ENCODE peak calls at places on chromosomes 12 and 14, in six cellular contexts. One of them, this sample, is unnamed.
A peak's percentile ranks its signal among the peaks of the same experiment; 100 is the strongest.

GRCh38 chr14:96130391-96130790 is 74.2 kb upstream of the BDKRB2 start:
- DNase-seq in K562: no peak
- DNase-seq in GM12878: no peak
- DNase-seq in HCT116: no peak
- DNase-seq in SK-N-SH: no peak
- DNase-seq in HepG2: no peak
- DNase-seq in this sample: no peak

GRCh38 chr12:79302171-79302841 is 388.5 kb downstream of the PAWR start:
- DNase-seq in SK-N-SH: no peak
- DNase-seq in GM12878: no peak
- DNase-seq in K562: no peak
- DNase-seq in HepG2: no peak
- DNase-seq in HCT116: no peak
- DNase-seq in this sample: no peak

GRCh38 chr14:50311337-50311973 is 574 bp downstream of the L2HGDH start:
- DNase-seq in HepG2: peak; percentile 5
- DNase-seq in GM12878: no peak
- DNase-seq in HCT116: no peak
- DNase-seq in SK-N-SH: peak; percentile 87
- DNase-seq in K562: peak; percentile 29
- DNase-seq in this sample: no peak

GRCh38 chr12:59737725-59738463 is 142.1 kb downstream of the SLC16A7 start:
- DNase-seq in GM12878: no peak
- DNase-seq in HepG2: no peak
- DNase-seq in SK-N-SH: no peak
- DNase-seq in HCT116: no peak
- DNase-seq in K562: no peak
- DNase-seq in this sample: no peak

GRCh38 chr12:75721231-75721641 is 209.8 kb upstream of the KRR1 start:
- DNase-seq in GM12878: no peak
- DNase-seq in SK-N-SH: no peak
- DNase-seq in HepG2: no peak
- DNase-seq in K562: no peak
- DNase-seq in HCT116: no peak
- DNase-seq in this sample: no peak

GRCh38 chr12:21774358-21775129 is at the start of gene KCNJ8:
- DNase-seq in GM12878: no peak
- DNase-seq in HCT116: no peak
- DNase-seq in SK-N-SH: peak; percentile 87
- DNase-seq in K562: peak; percentile 84
- DNase-seq in HepG2: no peak
- DNase-seq in this sample: peak; percentile 75

GRCh38 chr12:81668475-81668874 is 90.7 kb downstream of the PPFIA2 start:
- DNase-seq in HCT116: peak; percentile 26
- DNase-seq in SK-N-SH: no peak
- DNase-seq in K562: no peak
- DNase-seq in GM12878: no peak
- DNase-seq in HepG2: no peak
- DNase-seq in this sample: no peak

GRCh38 chr12:98002887-98003493 is 512.4 kb upstream of the TMPO start:
- DNase-seq in SK-N-SH: peak; percentile 42
- DNase-seq in HepG2: peak; percentile 36
- DNase-seq in HCT116: peak; percentile 39
- DNase-seq in GM12878: no peak
- DNase-seq in K562: peak; percentile 13
- DNase-seq in this sample: peak; percentile 75

GRCh38 chr14:88476375-88476774 is 78.4 kb downstream of the PTPN21 start:
- DNase-seq in GM12878: no peak
- DNase-seq in K562: no peak
- DNase-seq in HepG2: no peak
- DNase-seq in HCT116: no peak
- DNase-seq in SK-N-SH: no peak
- DNase-seq in this sample: no peak

GRCh38 chr14:86826641-86827040 is 1166.3 kb downstream of the GALC start:
- DNase-seq in HCT116: no peak
- DNase-seq in K562: no peak
- DNase-seq in GM12878: no peak
- DNase-seq in HepG2: no peak
- DNase-seq in SK-N-SH: no peak
- DNase-seq in this sample: no peak

DNA sequence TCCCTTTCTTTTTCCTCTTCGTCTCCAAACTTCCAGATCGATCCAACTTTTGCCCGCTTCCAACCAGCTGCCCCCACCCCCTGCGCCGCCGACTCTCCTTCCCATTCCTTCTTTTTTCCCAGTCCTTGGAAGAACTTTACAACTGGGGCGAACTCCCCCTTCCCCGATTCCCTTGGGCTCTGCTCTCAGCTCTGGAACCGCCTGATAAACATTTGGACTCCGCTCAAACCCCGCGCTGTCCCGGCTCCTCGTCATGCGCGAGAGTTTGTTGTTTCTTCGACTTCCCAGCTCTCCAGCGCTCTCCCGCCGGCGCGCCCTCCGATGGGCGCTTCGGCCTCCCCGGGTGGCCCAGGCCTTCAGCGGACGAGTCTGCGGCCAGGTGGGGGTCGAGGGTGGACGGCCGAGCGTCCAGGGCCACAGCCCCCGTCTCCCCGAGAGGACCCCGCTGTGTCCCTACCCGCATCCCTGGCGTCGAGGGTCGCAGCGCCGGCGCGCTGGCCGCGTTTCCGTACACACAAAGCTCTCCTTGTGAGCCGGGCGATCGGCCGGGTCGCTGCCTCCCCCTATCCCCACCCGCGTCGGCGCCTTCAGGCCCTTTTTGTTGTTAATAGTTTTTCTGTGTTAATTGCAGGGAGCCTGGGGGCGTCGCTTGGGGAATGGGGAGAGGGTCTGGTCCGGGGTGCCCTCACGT is 819 bp downstream of the MMP14 start:
- DNase-seq in HCT116: no peak
- DNase-seq in K562: no peak
- DNase-seq in GM12878: no peak
- DNase-seq in HepG2: peak; percentile 68
- DNase-seq in SK-N-SH: peak; percentile 62
- DNase-seq in this sample: no peak
- TF ChIP-seq POLR2AphosphoS5 in HCT116: peak; percentile 2
- TF ChIP-seq POLR2AphosphoS5 in K562: no peak
- TF ChIP-seq POLR2AphosphoS5 in GM12878: no peak
- TF ChIP-seq POLR2AphosphoS5 in HepG2: peak; percentile 54
- TF ChIP-seq POLR2AphosphoS5 in SK-N-SH: no peak
- TF ChIP-seq POLR2AphosphoS5 in this sample: no peak

GRCh38 chr12:39144613-39145061 is 239.2 kb upstream of the CPNE8 start:
- DNase-seq in HepG2: no peak
- DNase-seq in HCT116: no peak
- DNase-seq in K562: no peak
- DNase-seq in SK-N-SH: peak; percentile 14
- DNase-seq in GM12878: no peak
- DNase-seq in this sample: peak; percentile 51

GRCh38 chr12:39145175-39145999 is 240.0 kb upstream of the CPNE8 start:
- DNase-seq in GM12878: no peak
- DNase-seq in SK-N-SH: peak; percentile 9
- DNase-seq in HepG2: no peak
- DNase-seq in K562: no peak
- DNase-seq in HCT116: no peak
- DNase-seq in this sample: peak; percentile 91
- TF ChIP-seq MAX in GM12878: no peak
- TF ChIP-seq MAX in SK-N-SH: no peak
- TF ChIP-seq MAX in HepG2: no peak
- TF ChIP-seq MAX in K562: no peak
- TF ChIP-seq MAX in HCT116: no peak
- TF ChIP-seq MAX in this sample: peak; percentile 46

DNA sequence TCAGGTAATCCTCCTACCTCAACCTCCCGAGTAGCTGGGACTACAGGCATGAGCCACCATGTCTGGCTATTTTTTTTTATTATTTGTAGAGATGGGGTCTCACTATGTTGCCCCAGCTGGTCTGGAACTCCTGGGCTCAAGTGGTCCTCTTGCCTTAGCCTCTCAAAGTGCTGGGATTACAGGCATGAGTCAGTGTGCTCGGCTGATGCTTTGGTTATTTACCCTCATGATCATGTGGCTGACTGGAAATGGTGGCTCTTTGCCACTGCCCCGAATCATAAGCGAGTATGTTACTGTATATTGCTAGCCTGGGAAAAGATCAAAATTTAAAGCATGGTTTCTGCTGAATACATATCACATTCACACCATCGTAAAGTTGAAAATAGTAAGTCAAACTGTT is 101.1 kb downstream of the RGS6 start:
- DNase-seq in SK-N-SH: no peak
- DNase-seq in K562: no peak
- DNase-seq in HCT116: no peak
- DNase-seq in GM12878: no peak
- DNase-seq in HepG2: no peak
- DNase-seq in this sample: no peak
- TF ChIP-seq JUND in SK-N-SH: no peak
- TF ChIP-seq JUND in K562: no peak
- TF ChIP-seq JUND in HCT116: no peak
- TF ChIP-seq JUND in GM12878: no peak
- TF ChIP-seq JUND in HepG2: no peak
- TF ChIP-seq JUND in this sample: no peak

DNA sequence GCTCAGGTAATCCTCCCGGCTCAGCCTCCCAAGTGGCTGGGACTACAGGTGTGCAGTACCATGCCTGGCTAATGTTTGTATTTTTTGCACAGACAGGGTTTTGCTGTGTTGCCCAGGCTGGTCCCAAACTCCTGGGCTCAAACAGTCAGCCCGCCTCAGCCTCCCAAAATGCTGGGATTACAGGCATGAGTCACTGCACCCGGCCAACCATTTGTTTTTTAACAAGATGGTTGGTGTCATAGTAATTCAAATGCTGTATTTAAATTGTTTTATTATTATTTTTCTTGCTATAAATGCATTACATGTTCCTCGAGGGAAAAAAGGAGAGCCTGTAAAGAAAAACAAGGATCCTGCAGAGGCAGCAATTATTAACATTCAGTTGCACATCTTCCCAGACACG is 83.9 kb downstream of the EP400 start:
- DNase-seq in GM12878: no peak
- DNase-seq in K562: no peak
- DNase-seq in HCT116: no peak
- DNase-seq in SK-N-SH: no peak
- DNase-seq in HepG2: no peak
- DNase-seq in this sample: no peak
- TF ChIP-seq POLR2AphosphoS5 in GM12878: no peak
- TF ChIP-seq POLR2AphosphoS5 in K562: no peak
- TF ChIP-seq POLR2AphosphoS5 in HCT116: no peak
- TF ChIP-seq POLR2AphosphoS5 in SK-N-SH: no peak
- TF ChIP-seq POLR2AphosphoS5 in HepG2: no peak
- TF ChIP-seq POLR2AphosphoS5 in this sample: no peak

DNA sequence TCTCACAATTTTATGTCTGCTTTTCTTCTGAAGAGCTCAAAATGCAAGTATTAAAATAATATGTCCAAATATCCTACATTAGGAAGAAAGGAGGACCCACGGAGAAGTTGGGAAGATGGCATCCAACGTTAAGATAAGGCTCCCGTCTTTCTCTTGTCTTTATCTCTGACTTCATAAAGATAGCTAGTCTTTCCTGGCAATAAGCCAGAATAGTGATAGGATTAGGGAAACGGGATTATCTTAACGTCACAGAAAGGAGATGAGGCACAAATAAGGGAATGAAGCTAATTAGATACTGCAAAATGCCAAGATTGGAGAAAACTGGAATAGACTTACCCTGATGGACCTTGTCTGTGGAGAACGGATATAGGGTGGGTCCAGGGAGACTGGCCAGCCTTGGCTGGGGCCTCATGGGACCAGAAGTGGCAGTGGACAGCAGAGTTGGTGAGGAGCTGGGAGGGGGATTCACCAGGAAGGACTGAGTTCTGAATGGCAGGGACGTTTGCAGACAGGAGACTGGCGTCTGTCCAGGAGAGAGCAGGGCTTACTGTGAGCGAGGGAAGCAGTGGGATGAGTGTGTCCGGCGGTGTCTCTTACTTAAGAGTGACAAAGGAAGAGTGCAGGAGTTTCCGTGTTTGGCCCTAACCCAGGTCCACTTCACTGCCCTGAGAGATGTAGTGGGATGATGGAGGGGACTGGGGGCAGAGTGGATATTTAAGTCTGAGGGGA is 119.9 kb downstream of the CACNA1C start:
- DNase-seq in GM12878: no peak
- DNase-seq in SK-N-SH: no peak
- DNase-seq in K562: no peak
- DNase-seq in HepG2: no peak
- DNase-seq in HCT116: no peak
- DNase-seq in this sample: no peak
- TF ChIP-seq MAX in GM12878: no peak
- TF ChIP-seq MAX in SK-N-SH: no peak
- TF ChIP-seq MAX in K562: no peak
- TF ChIP-seq MAX in HepG2: no peak
- TF ChIP-seq MAX in HCT116: no peak
- TF ChIP-seq MAX in this sample: no peak

GRCh38 chr14:104361101-104361591 is 218.4 kb upstream of the C14orf180 start:
- DNase-seq in SK-N-SH: peak; percentile 39
- DNase-seq in HepG2: no peak
- DNase-seq in K562: no peak
- DNase-seq in HCT116: no peak
- DNase-seq in GM12878: no peak
- DNase-seq in this sample: no peak

GRCh38 chr14:104364830-104365229 is 214.7 kb upstream of the C14orf180 start:
- DNase-seq in K562: no peak
- DNase-seq in HCT116: no peak
- DNase-seq in HepG2: no peak
- DNase-seq in GM12878: no peak
- DNase-seq in SK-N-SH: no peak
- DNase-seq in this sample: no peak

GRCh38 chr14:104361921-104362681 is 217.5 kb upstream of the C14orf180 start:
- DNase-seq in K562: no peak
- DNase-seq in SK-N-SH: peak; percentile 32
- DNase-seq in GM12878: no peak
- DNase-seq in HepG2: no peak
- DNase-seq in HCT116: no peak
- DNase-seq in this sample: no peak

GRCh38 chr14:104362761-104363605 is 216.6 kb upstream of the C14orf180 start:
- DNase-seq in K562: no peak
- DNase-seq in HepG2: no peak
- DNase-seq in SK-N-SH: peak; percentile 36
- DNase-seq in HCT116: no peak
- DNase-seq in GM12878: no peak
- DNase-seq in this sample: no peak

GRCh38 chr14:104363891-104364760 is 215.4 kb upstream of the C14orf180 start:
- DNase-seq in SK-N-SH: peak; percentile 31
- DNase-seq in GM12878: no peak
- DNase-seq in HCT116: no peak
- DNase-seq in K562: no peak
- DNase-seq in HepG2: no peak
- DNase-seq in this sample: no peak
- TF ChIP-seq JUND in SK-N-SH: no peak
- TF ChIP-seq JUND in GM12878: no peak
- TF ChIP-seq JUND in HCT116: no peak
- TF ChIP-seq JUND in K562: no peak
- TF ChIP-seq JUND in HepG2: no peak
- TF ChIP-seq JUND in this sample: no peak

This sample was measured in H1.